ENCODE peak calls at places on chromosome 1, in nine cellular contexts. J, O, P, D, H, N, W, X and E are unnamed samples.

GRCh38 chr1:58652351-58653184 is 47.3 kb downstream of the MYSM1 start:
- DNase-seq in J (peak; percentile 22), O (peak; percentile 43), P (no peak), D (no peak), H (peak; percentile 30), N (peak; percentile 69), W (peak; percentile 28), X (peak; percentile 55), E (peak; percentile 74)

GRCh38 chr1:227944066-227944930 is 3.4 kb downstream of the WNT9A start:
- DNase-seq in J (no peak), O (no peak), P (no peak), D (peak; percentile 76), H (no peak), N (no peak), W (no peak), X (no peak), E (peak; percentile 96)

GRCh38 chr1:26081267-26082019 is 14.0 kb upstream of the TRIM63 start:
- DNase-seq in J (no peak), O (no peak), P (peak; percentile 59), D (peak; percentile 73), H (no peak), N (no peak), W (no peak), X (no peak), E (no peak)

GRCh38 chr1:246284021-246284420 is 223.1 kb downstream of the SMYD3 start:
- DNase-seq in J (peak; percentile 67), O (no peak), P (no peak), D (no peak), H (no peak), N (no peak), W (no peak), X (no peak), E (no peak)

GRCh38 chr1:193185861-193186714 is at the start of gene B3GALT2:
- DNase-seq in J (peak; percentile 85), O (no peak), P (no peak), D (no peak), H (no peak), N (no peak), W (peak; percentile 6), X (peak; percentile 48), E (peak; percentile 63)

GRCh38 chr1:19395678-19396192 is 83.6 kb downstream of the SLC66A1 start:
- DNase-seq in J (no peak), O (no peak), P (no peak), D (no peak), H (no peak), N (no peak), W (no peak), X (no peak), E (no peak)

GRCh38 chr1:216902669-216903388 is 179.6 kb upstream of the ESRRG start:
- DNase-seq in J (no peak), O (no peak), P (no peak), D (no peak), H (no peak), N (no peak), W (no peak), X (no peak), E (no peak)

GRCh38 chr1:228371741-228372182 is 34.9 kb downstream of the TRIM11 start:
- DNase-seq in J (no peak), O (no peak), P (no peak), D (no peak), H (no peak), N (no peak), W (no peak), X (no peak), E (no peak)

GRCh38 chr1:209697082-209697481 is 7.6 kb upstream of the HSD11B1 start:
- DNase-seq in J (no peak), O (no peak), P (no peak), D (no peak), H (no peak), N (no peak), W (no peak), X (no peak), E (no peak)

GRCh38 chr1:6966326-6966725 is 181.1 kb downstream of the CAMTA1 start:
- DNase-seq in J (no peak), O (no peak), P (no peak), D (no peak), H (no peak), N (no peak), W (no peak), X (no peak), E (no peak)

GRCh38 chr1:237525102-237525501 is 365.6 kb downstream of the ZP4 start:
- DNase-seq in J (no peak), O (no peak), P (no peak), D (no peak), H (no peak), N (no peak), W (no peak), X (no peak), E (no peak)

GRCh38 chr1:180593382-180593781 is 34.6 kb downstream of the OVAAL start:
- DNase-seq in J (no peak), O (no peak), P (no peak), D (no peak), H (no peak), N (no peak), W (no peak), X (no peak), E (no peak)

GRCh38 chr1:156151093-156151688 is 2.2 kb upstream of the SEMA4A start:
- DNase-seq in J (no peak), O (no peak), P (no peak), D (no peak), H (no peak), N (no peak), W (no peak), X (no peak), E (no peak)